ENCODE peak calls at places on chromosomes 16 and 17, in eight cellular contexts. One of them, this sample, is unnamed.

GRCh38 chr16:17275076-17275732 is 195.6 kb downstream of the XYLT1 start:
- DNase-seq in NCI-H524: no peak
- DNase-seq in GM04504: no peak
- DNase-seq in effector CD4-positive, alpha-beta T cell: no peak
- DNase-seq in nucleus accumbens: no peak
- DNase-seq in adrenal gland: no peak
- DNase-seq in NCI-H748 treated with DMSO at 0.1 percent for 48 hours: no peak
- DNase-seq in NCI-H1105 treated with DMSO at 0.1 percent for 48 hours: no peak
- DNase-seq in this sample: no peak

GRCh38 chr17:46045639-46046038 is 46.6 kb downstream of the STH start:
- DNase-seq in adrenal gland: no peak
- DNase-seq in NCI-H524: no peak
- DNase-seq in effector CD4-positive, alpha-beta T cell: no peak
- DNase-seq in nucleus accumbens: no peak
- DNase-seq in NCI-H748 treated with DMSO at 0.1 percent for 48 hours: no peak
- DNase-seq in NCI-H1105 treated with DMSO at 0.1 percent for 48 hours: no peak
- DNase-seq in GM04504: no peak
- DNase-seq in this sample: no peak

GRCh38 chr17:77186141-77186604 is 45.4 kb downstream of the SEC14L1 start:
- DNase-seq in NCI-H524: peak
- DNase-seq in NCI-H748 treated with DMSO at 0.1 percent for 48 hours: no peak
- DNase-seq in nucleus accumbens: no peak
- DNase-seq in adrenal gland: peak
- DNase-seq in GM04504: no peak
- DNase-seq in effector CD4-positive, alpha-beta T cell: no peak
- DNase-seq in NCI-H1105 treated with DMSO at 0.1 percent for 48 hours: no peak
- DNase-seq in this sample: no peak

GRCh38 chr16:637081-638018 is 1.2 kb upstream of the METTL26 start:
- DNase-seq in effector CD4-positive, alpha-beta T cell: peak
- DNase-seq in GM04504: peak
- DNase-seq in NCI-H524: peak
- DNase-seq in adrenal gland: peak
- DNase-seq in NCI-H1105 treated with DMSO at 0.1 percent for 48 hours: no peak
- DNase-seq in nucleus accumbens: peak
- DNase-seq in NCI-H748 treated with DMSO at 0.1 percent for 48 hours: no peak
- DNase-seq in this sample: no peak

GRCh38 chr16:69402448-69402847 is 16.6 kb upstream of the TERF2 start:
- DNase-seq in NCI-H524: no peak
- DNase-seq in effector CD4-positive, alpha-beta T cell: no peak
- DNase-seq in GM04504: no peak
- DNase-seq in NCI-H1105 treated with DMSO at 0.1 percent for 48 hours: no peak
- DNase-seq in NCI-H748 treated with DMSO at 0.1 percent for 48 hours: no peak
- DNase-seq in adrenal gland: no peak
- DNase-seq in nucleus accumbens: no peak
- DNase-seq in this sample: no peak

GRCh38 chr16:78437352-78437968 is 338.0 kb downstream of the WWOX start:
- DNase-seq in NCI-H748 treated with DMSO at 0.1 percent for 48 hours: no peak
- DNase-seq in adrenal gland: peak
- DNase-seq in effector CD4-positive, alpha-beta T cell: peak
- DNase-seq in NCI-H524: no peak
- DNase-seq in nucleus accumbens: no peak
- DNase-seq in GM04504: no peak
- DNase-seq in NCI-H1105 treated with DMSO at 0.1 percent for 48 hours: peak
- DNase-seq in this sample: no peak

GRCh38 chr17:64505320-64506200 is 529 bp downstream of the DDX5 start:
- DNase-seq in adrenal gland: peak
- DNase-seq in nucleus accumbens: peak
- DNase-seq in NCI-H748 treated with DMSO at 0.1 percent for 48 hours: peak
- DNase-seq in GM04504: peak
- DNase-seq in effector CD4-positive, alpha-beta T cell: peak
- DNase-seq in NCI-H1105 treated with DMSO at 0.1 percent for 48 hours: peak
- DNase-seq in NCI-H524: peak
- DNase-seq in this sample: peak

GRCh38 chr17:80242505-80242904 is 18.1 kb upstream of the RNF213 start:
- DNase-seq in NCI-H524: no peak
- DNase-seq in GM04504: no peak
- DNase-seq in adrenal gland: no peak
- DNase-seq in effector CD4-positive, alpha-beta T cell: no peak
- DNase-seq in nucleus accumbens: no peak
- DNase-seq in NCI-H1105 treated with DMSO at 0.1 percent for 48 hours: no peak
- DNase-seq in NCI-H748 treated with DMSO at 0.1 percent for 48 hours: no peak
- DNase-seq in this sample: no peak

GRCh38 chr16:54175169-54175551 is 111.4 kb downstream of the IRX3 start:
- DNase-seq in NCI-H748 treated with DMSO at 0.1 percent for 48 hours: no peak
- DNase-seq in effector CD4-positive, alpha-beta T cell: no peak
- DNase-seq in nucleus accumbens: no peak
- DNase-seq in NCI-H1105 treated with DMSO at 0.1 percent for 48 hours: peak
- DNase-seq in GM04504: no peak
- DNase-seq in adrenal gland: no peak
- DNase-seq in NCI-H524: no peak
- DNase-seq in this sample: no peak

GRCh38 chr17:82237083-82237745 is 8.4 kb downstream of the SLC16A3 start:
- DNase-seq in GM04504: no peak
- DNase-seq in adrenal gland: no peak
- DNase-seq in NCI-H1105 treated with DMSO at 0.1 percent for 48 hours: no peak
- DNase-seq in effector CD4-positive, alpha-beta T cell: no peak
- DNase-seq in nucleus accumbens: no peak
- DNase-seq in NCI-H748 treated with DMSO at 0.1 percent for 48 hours: no peak
- DNase-seq in NCI-H524: no peak
- DNase-seq in this sample: no peak

GRCh38 chr16:48101069-48101674 is 54.6 kb downstream of the ABCC12 start:
- DNase-seq in effector CD4-positive, alpha-beta T cell: no peak
- DNase-seq in NCI-H1105 treated with DMSO at 0.1 percent for 48 hours: no peak
- DNase-seq in NCI-H524: no peak
- DNase-seq in nucleus accumbens: no peak
- DNase-seq in GM04504: no peak
- DNase-seq in adrenal gland: no peak
- DNase-seq in NCI-H748 treated with DMSO at 0.1 percent for 48 hours: no peak
- DNase-seq in this sample: no peak

GRCh38 chr17:5120036-5120435 is 4.2 kb downstream of the USP6 start:
- DNase-seq in adrenal gland: no peak
- DNase-seq in effector CD4-positive, alpha-beta T cell: no peak
- DNase-seq in nucleus accumbens: no peak
- DNase-seq in NCI-H748 treated with DMSO at 0.1 percent for 48 hours: no peak
- DNase-seq in NCI-H1105 treated with DMSO at 0.1 percent for 48 hours: no peak
- DNase-seq in NCI-H524: no peak
- DNase-seq in GM04504: no peak
- DNase-seq in this sample: no peak

GRCh38 chr17:29791336-29791735 is 138.7 kb downstream of the SSH2 start:
- DNase-seq in NCI-H524: no peak
- DNase-seq in nucleus accumbens: no peak
- DNase-seq in adrenal gland: no peak
- DNase-seq in GM04504: no peak
- DNase-seq in effector CD4-positive, alpha-beta T cell: no peak
- DNase-seq in NCI-H748 treated with DMSO at 0.1 percent for 48 hours: no peak
- DNase-seq in NCI-H1105 treated with DMSO at 0.1 percent for 48 hours: no peak
- DNase-seq in this sample: no peak

GRCh38 chr16:3388325-3388724 is 12.5 kb downstream of the ZSCAN32 start:
- DNase-seq in NCI-H524: no peak
- DNase-seq in NCI-H1105 treated with DMSO at 0.1 percent for 48 hours: no peak
- DNase-seq in GM04504: no peak
- DNase-seq in effector CD4-positive, alpha-beta T cell: no peak
- DNase-seq in nucleus accumbens: no peak
- DNase-seq in adrenal gland: no peak
- DNase-seq in NCI-H748 treated with DMSO at 0.1 percent for 48 hours: no peak
- DNase-seq in this sample: no peak

GRCh38 chr16:69253796-69254426 is 57.2 kb upstream of the VPS4A start:
- DNase-seq in NCI-H748 treated with DMSO at 0.1 percent for 48 hours: no peak
- DNase-seq in adrenal gland: no peak
- DNase-seq in NCI-H1105 treated with DMSO at 0.1 percent for 48 hours: no peak
- DNase-seq in effector CD4-positive, alpha-beta T cell: no peak
- DNase-seq in GM04504: no peak
- DNase-seq in nucleus accumbens: no peak
- DNase-seq in NCI-H524: no peak
- DNase-seq in this sample: no peak

GRCh38 chr16:15041260-15042011 is 14.4 kb downstream of the NTAN1 start:
- DNase-seq in adrenal gland: peak
- DNase-seq in NCI-H748 treated with DMSO at 0.1 percent for 48 hours: no peak
- DNase-seq in NCI-H524: peak
- DNase-seq in effector CD4-positive, alpha-beta T cell: no peak
- DNase-seq in nucleus accumbens: peak
- DNase-seq in NCI-H1105 treated with DMSO at 0.1 percent for 48 hours: no peak
- DNase-seq in GM04504: peak
- DNase-seq in this sample: no peak

GRCh38 chr16:17510532-17510931 is 39.8 kb upstream of the XYLT1 start:
- DNase-seq in NCI-H1105 treated with DMSO at 0.1 percent for 48 hours: no peak
- DNase-seq in NCI-H748 treated with DMSO at 0.1 percent for 48 hours: no peak
- DNase-seq in nucleus accumbens: no peak
- DNase-seq in NCI-H524: no peak
- DNase-seq in effector CD4-positive, alpha-beta T cell: no peak
- DNase-seq in adrenal gland: no peak
- DNase-seq in GM04504: no peak
- DNase-seq in this sample: no peak

GRCh38 chr17:75634754-75635609 is 1.7 kb downstream of the SMIM5 start:
- DNase-seq in nucleus accumbens: peak
- DNase-seq in GM04504: no peak
- DNase-seq in NCI-H1105 treated with DMSO at 0.1 percent for 48 hours: no peak
- DNase-seq in NCI-H748 treated with DMSO at 0.1 percent for 48 hours: no peak
- DNase-seq in NCI-H524: no peak
- DNase-seq in effector CD4-positive, alpha-beta T cell: no peak
- DNase-seq in adrenal gland: no peak
- DNase-seq in this sample: no peak

GRCh38 chr17:45834471-45835396 is 9.9 kb upstream of the SPPL2C start:
- DNase-seq in NCI-H524: no peak
- DNase-seq in NCI-H748 treated with DMSO at 0.1 percent for 48 hours: no peak
- DNase-seq in nucleus accumbens: no peak
- DNase-seq in GM04504: no peak
- DNase-seq in adrenal gland: no peak
- DNase-seq in NCI-H1105 treated with DMSO at 0.1 percent for 48 hours: no peak
- DNase-seq in effector CD4-positive, alpha-beta T cell: no peak
- DNase-seq in this sample: no peak

GRCh38 chr16:15672514-15673167 is 22.6 kb downstream of the NDE1 start:
- DNase-seq in effector CD4-positive, alpha-beta T cell: peak
- DNase-seq in GM04504: peak
- DNase-seq in nucleus accumbens: peak
- DNase-seq in adrenal gland: peak
- DNase-seq in NCI-H1105 treated with DMSO at 0.1 percent for 48 hours: no peak
- DNase-seq in NCI-H748 treated with DMSO at 0.1 percent for 48 hours: peak
- DNase-seq in NCI-H524: no peak
- DNase-seq in this sample: peak

GRCh38 chr17:66542967-66543525 is 240.6 kb downstream of the PRKCA start:
- DNase-seq in NCI-H524: no peak
- DNase-seq in effector CD4-positive, alpha-beta T cell: no peak
- DNase-seq in GM04504: no peak
- DNase-seq in NCI-H1105 treated with DMSO at 0.1 percent for 48 hours: no peak
- DNase-seq in adrenal gland: no peak
- DNase-seq in NCI-H748 treated with DMSO at 0.1 percent for 48 hours: no peak
- DNase-seq in nucleus accumbens: no peak
- DNase-seq in this sample: peak

GRCh38 chr17:67400193-67400592 is 23.1 kb downstream of the PITPNC1 start:
- DNase-seq in adrenal gland: no peak
- DNase-seq in NCI-H524: no peak
- DNase-seq in effector CD4-positive, alpha-beta T cell: no peak
- DNase-seq in NCI-H748 treated with DMSO at 0.1 percent for 48 hours: no peak
- DNase-seq in GM04504: no peak
- DNase-seq in NCI-H1105 treated with DMSO at 0.1 percent for 48 hours: peak
- DNase-seq in nucleus accumbens: no peak
- DNase-seq in this sample: no peak

GRCh38 chr16:11012841-11013240 is 68.5 kb downstream of the CLEC16A start:
- DNase-seq in adrenal gland: no peak
- DNase-seq in effector CD4-positive, alpha-beta T cell: no peak
- DNase-seq in NCI-H1105 treated with DMSO at 0.1 percent for 48 hours: no peak
- DNase-seq in nucleus accumbens: no peak
- DNase-seq in NCI-H524: no peak
- DNase-seq in GM04504: no peak
- DNase-seq in NCI-H748 treated with DMSO at 0.1 percent for 48 hours: no peak
- DNase-seq in this sample: no peak

GRCh38 chr17:8176197-8176940 is at the start of gene TMEM107:
- DNase-seq in GM04504: peak
- DNase-seq in NCI-H524: peak
- DNase-seq in NCI-H1105 treated with DMSO at 0.1 percent for 48 hours: peak
- DNase-seq in effector CD4-positive, alpha-beta T cell: peak
- DNase-seq in nucleus accumbens: peak
- DNase-seq in adrenal gland: peak
- DNase-seq in NCI-H748 treated with DMSO at 0.1 percent for 48 hours: peak
- DNase-seq in this sample: peak

GRCh38 chr16:25140459-25140858 is 28.9 kb downstream of the LCMT1 start:
- DNase-seq in NCI-H748 treated with DMSO at 0.1 percent for 48 hours: no peak
- DNase-seq in effector CD4-positive, alpha-beta T cell: no peak
- DNase-seq in nucleus accumbens: no peak
- DNase-seq in NCI-H1105 treated with DMSO at 0.1 percent for 48 hours: no peak
- DNase-seq in GM04504: no peak
- DNase-seq in adrenal gland: no peak
- DNase-seq in NCI-H524: no peak
- DNase-seq in this sample: peak